ENCODE peak calls at places on chromosomes 5 and 9, in ten cellular contexts. S, G, K, Q, N, X, D, H, O and F are unnamed samples.

GRCh38 chr9:36900136-36900855 is 133.8 kb downstream of the PAX5 start:
- DNase-seq in S (no peak), G (peak), K (no peak), Q (no peak), N (no peak), X (no peak), D (no peak), H (no peak), O (no peak), F (no peak)

GRCh38 chr5:177435847-177436536 is 9.5 kb downstream of the GRK6 start:
- DNase-seq in S (no peak), G (no peak), K (no peak), Q (no peak), N (no peak), X (no peak), D (no peak), H (no peak), O (no peak), F (no peak)

GRCh38 chr9:136996361-136997281 is at the start of gene CLIC3:
- DNase-seq in S (peak), G (peak), K (no peak), Q (peak), N (no peak), X (peak), D (peak), H (no peak), O (no peak), F (peak)

GRCh38 chr5:139903805-139904565 is 108.4 kb downstream of the PSD2 start:
- DNase-seq in S (no peak), G (peak), K (no peak), Q (peak), N (no peak), X (no peak), D (peak), H (peak), O (peak), F (peak)

GRCh38 chr9:95511952-95512750 is 4.6 kb downstream of the PTCH1 start:
- DNase-seq in S (no peak), G (peak), K (peak), Q (peak), N (no peak), X (no peak), D (peak), H (no peak), O (no peak), F (no peak)

GRCh38 chr9:93592389-93593021 is 16.1 kb downstream of the PHF2 start:
- DNase-seq in S (no peak), G (peak), K (no peak), Q (peak), N (no peak), X (no peak), D (no peak), H (no peak), O (no peak), F (no peak)

GRCh38 chr5:132771559-132771998 is 5.5 kb downstream of the SEPTIN8 start:
- DNase-seq in S (no peak), G (peak), K (peak), Q (peak), N (peak), X (no peak), D (no peak), H (no peak), O (no peak), F (peak)

GRCh38 chr5:176846335-176847140 is 36.2 kb downstream of the UNC5A start:
- DNase-seq in S (no peak), G (no peak), K (peak), Q (no peak), N (no peak), X (no peak), D (peak), H (no peak), O (no peak), F (no peak)

GRCh38 chr9:77449177-77450092 is 198.7 kb downstream of the GNA14 start:
- DNase-seq in S (no peak), G (no peak), K (no peak), Q (no peak), N (no peak), X (no peak), D (no peak), H (no peak), O (no peak), F (no peak)

GRCh38 chr5:32241034-32241783 is 67.1 kb upstream of the GOLPH3 start:
- DNase-seq in S (no peak), G (no peak), K (no peak), Q (no peak), N (no peak), X (no peak), D (no peak), H (no peak), O (no peak), F (peak)

GRCh38 chr9:127214421-127215265 is 49.9 kb upstream of the GARNL3 start:
- DNase-seq in S (peak), G (peak), K (no peak), Q (peak), N (no peak), X (peak), D (peak), H (peak), O (peak), F (peak)

GRCh38 chr9:86613943-86614342 is 259.7 kb upstream of the TUT7 start:
- DNase-seq in S (no peak), G (no peak), K (no peak), Q (no peak), N (no peak), X (no peak), D (no peak), H (no peak), O (no peak), F (no peak)

GRCh38 chr5:135834639-135835529 is at the start of gene SLC25A48:
- DNase-seq in S (peak), G (peak), K (peak), Q (peak), N (no peak), X (no peak), D (peak), H (peak), O (peak), F (peak)

GRCh38 chr9:111839387-111839786 is 44.6 kb upstream of the SHOC1 start:
- DNase-seq in S (no peak), G (no peak), K (no peak), Q (no peak), N (no peak), X (peak), D (no peak), H (peak), O (no peak), F (no peak)

GRCh38 chr5:111016801-111017200 is 54.7 kb upstream of the TSLP start:
- DNase-seq in S (no peak), G (no peak), K (no peak), Q (no peak), N (no peak), X (no peak), D (no peak), H (no peak), O (no peak), F (no peak)

GRCh38 chr5:135511858-135512257 is 23.9 kb downstream of the NEUROG1 start:
- DNase-seq in S (no peak), G (no peak), K (no peak), Q (no peak), N (no peak), X (no peak), D (no peak), H (no peak), O (no peak), F (no peak)

GRCh38 chr5:124634228-124634819 is 112.1 kb downstream of the ZNF608 start:
- DNase-seq in S (no peak), G (no peak), K (no peak), Q (no peak), N (no peak), X (no peak), D (no peak), H (no peak), O (no peak), F (no peak)

GRCh38 chr9:123354806-123355508 is 1.0 kb upstream of the CRB2 start:
- DNase-seq in S (no peak), G (no peak), K (no peak), Q (no peak), N (no peak), X (peak), D (no peak), H (no peak), O (no peak), F (no peak)

GRCh38 chr5:180126716-180127681 is 55.4 kb upstream of the RNF130 start:
- DNase-seq in S (peak), G (peak), K (no peak), Q (peak), N (no peak), X (no peak), D (peak), H (peak), O (no peak), F (peak)

GRCh38 chr5:178861627-178862026 is 1.9 kb downstream of the ZNF354B start:
- DNase-seq in S (no peak), G (no peak), K (no peak), Q (no peak), N (no peak), X (no peak), D (no peak), H (no peak), O (no peak), F (no peak)

GRCh38 chr5:178854284-178854683 is 5.5 kb upstream of the ZNF354B start:
- DNase-seq in S (no peak), G (no peak), K (no peak), Q (no peak), N (no peak), X (no peak), D (no peak), H (no peak), O (no peak), F (no peak)

DNA sequence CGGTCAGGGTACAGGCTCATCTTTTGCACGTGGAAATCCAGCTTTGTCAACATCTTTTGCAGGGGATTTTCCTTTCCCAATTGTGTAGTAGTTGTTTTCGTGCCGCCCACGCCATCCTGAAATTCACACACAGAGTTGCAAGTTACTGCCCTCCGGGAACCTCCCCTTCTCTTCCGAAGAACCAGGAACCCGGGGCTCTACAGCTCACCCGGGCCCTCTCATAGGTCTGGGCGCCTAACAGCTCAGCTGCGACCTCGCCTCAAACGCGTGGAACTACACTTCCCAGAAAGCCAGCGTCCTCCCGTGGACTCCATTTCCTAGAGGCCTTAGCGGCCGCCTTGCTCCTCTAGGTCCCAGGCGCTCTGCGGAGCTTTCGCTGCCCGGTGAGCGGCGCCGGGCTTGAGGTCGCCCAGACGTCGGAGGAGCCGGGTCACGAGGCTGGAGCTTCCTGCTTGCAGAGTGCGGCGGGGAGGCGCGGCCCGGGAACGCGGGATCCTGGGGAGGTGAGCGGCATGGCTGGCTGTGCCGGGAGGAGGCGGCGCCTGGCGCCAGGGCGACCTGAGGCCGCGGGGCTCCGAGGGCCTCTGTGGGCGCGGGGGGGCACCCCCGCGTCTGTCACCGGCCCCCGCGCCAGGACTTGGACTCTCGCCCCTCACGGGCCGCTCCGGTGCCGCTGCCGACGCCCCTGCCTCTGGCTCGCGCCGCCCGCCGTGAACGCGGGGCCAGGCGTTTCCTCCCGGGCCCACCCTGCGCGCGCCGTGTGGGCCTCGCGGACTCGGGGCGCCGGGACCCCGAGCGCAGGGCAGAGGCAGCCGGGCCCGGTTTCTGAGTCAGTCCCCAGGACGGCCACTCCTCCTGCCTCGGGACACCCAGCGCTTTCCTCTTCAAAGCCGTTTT is at the start of gene ZNF354B:
- DNase-seq in S (peak), G (peak), K (peak), Q (peak), N (peak), X (peak), D (peak), H (peak), O (peak), F (peak)
- TF ChIP-seq CTCF in S (no peak), G (no peak), K (no peak), Q (no peak), N (no peak), X (peak), D (peak), H (no peak), O (peak), F (no peak)

GRCh38 chr5:43225649-43226245 is 33.7 kb downstream of the NIM1K start:
- DNase-seq in S (no peak), G (no peak), K (no peak), Q (no peak), N (no peak), X (no peak), D (no peak), H (no peak), O (no peak), F (no peak)

GRCh38 chr5:43231977-43232376 is 40.0 kb downstream of the NIM1K start:
- DNase-seq in S (peak), G (peak), K (no peak), Q (peak), N (no peak), X (no peak), D (peak), H (no peak), O (peak), F (no peak)

GRCh38 chr5:43232943-43233833 is 41.2 kb downstream of the NIM1K start:
- DNase-seq in S (no peak), G (no peak), K (no peak), Q (no peak), N (no peak), X (peak), D (no peak), H (no peak), O (no peak), F (peak)

GRCh38 chr5:43227655-43228054 is 35.6 kb downstream of the NIM1K start:
- DNase-seq in S (no peak), G (no peak), K (no peak), Q (no peak), N (no peak), X (no peak), D (no peak), H (no peak), O (no peak), F (no peak)
- TF ChIP-seq CTCF in S (no peak), G (peak), K (peak), Q (peak), N (peak), X (peak), D (peak), H (peak), O (peak), F (no peak)

GRCh38 chr5:170387775-170388174 is 1.4 kb downstream of the KCNMB1 start:
- DNase-seq in S (no peak), G (no peak), K (no peak), Q (no peak), N (no peak), X (no peak), D (no peak), H (no peak), O (no peak), F (peak)
- TF ChIP-seq CTCF in S (no peak), G (no peak), K (no peak), Q (no peak), N (no peak), X (no peak), D (no peak), H (no peak), O (no peak), F (no peak)

DNA sequence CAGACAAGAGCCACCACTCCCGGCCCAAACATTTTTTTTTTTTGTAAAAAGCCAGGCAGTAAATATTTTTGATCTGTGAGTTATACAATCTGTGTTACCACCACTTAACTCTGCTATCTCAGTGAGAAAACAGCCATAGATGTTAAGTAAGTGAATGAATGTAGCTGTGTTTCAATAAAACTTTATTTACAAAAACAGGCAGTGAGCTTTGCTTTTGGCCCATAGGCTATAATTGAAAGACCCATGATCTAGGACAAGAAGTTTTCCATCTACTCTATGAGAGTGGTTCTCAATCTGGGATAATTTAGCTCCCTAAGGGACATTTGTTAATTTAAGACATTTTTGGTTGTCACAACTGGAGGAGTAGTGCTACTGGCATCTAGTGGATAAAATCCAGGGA is 91.0 kb downstream of the TMC1 start:
- DNase-seq in S (no peak), G (no peak), K (no peak), Q (no peak), N (no peak), X (no peak), D (no peak), H (no peak), O (no peak), F (no peak)
- TF ChIP-seq CTCF in S (no peak), G (no peak), K (no peak), Q (no peak), N (no peak), X (no peak), D (no peak), H (no peak), O (no peak), F (no peak)

GRCh38 chr9:69207503-69207902 is 33.4 kb downstream of the TJP2 start:
- DNase-seq in S (no peak), G (peak), K (peak), Q (no peak), N (no peak), X (no peak), D (no peak), H (no peak), O (no peak), F (peak)
- TF ChIP-seq CTCF in S (no peak), G (peak), K (no peak), Q (no peak), N (no peak), X (no peak), D (no peak), H (no peak), O (no peak), F (no peak)

GRCh38 chr5:102532126-102532525 is 33.3 kb upstream of the SLCO6A1 start:
- DNase-seq in S (no peak), G (no peak), K (peak), Q (no peak), N (peak), X (no peak), D (no peak), H (no peak), O (no peak), F (no peak)

GRCh38 chr5:102537011-102537410 is 38.2 kb upstream of the SLCO6A1 start:
- DNase-seq in S (no peak), G (no peak), K (no peak), Q (no peak), N (no peak), X (no peak), D (no peak), H (no peak), O (no peak), F (no peak)

GRCh38 chr5:102540251-102540812 is 41.5 kb upstream of the SLCO6A1 start:
- DNase-seq in S (no peak), G (no peak), K (no peak), Q (no peak), N (no peak), X (no peak), D (no peak), H (no peak), O (no peak), F (no peak)

GRCh38 chr5:102539598-102539997 is 40.8 kb upstream of the SLCO6A1 start:
- DNase-seq in S (no peak), G (no peak), K (no peak), Q (no peak), N (no peak), X (no peak), D (no peak), H (no peak), O (no peak), F (no peak)

GRCh38 chr5:102536323-102536928 is 37.6 kb upstream of the SLCO6A1 start:
- DNase-seq in S (no peak), G (no peak), K (no peak), Q (no peak), N (no peak), X (no peak), D (no peak), H (peak), O (no peak), F (no peak)
- TF ChIP-seq CTCF in S (no peak), G (no peak), K (peak), Q (no peak), N (peak), X (peak), D (peak), H (peak), O (peak), F (no peak)

DNA sequence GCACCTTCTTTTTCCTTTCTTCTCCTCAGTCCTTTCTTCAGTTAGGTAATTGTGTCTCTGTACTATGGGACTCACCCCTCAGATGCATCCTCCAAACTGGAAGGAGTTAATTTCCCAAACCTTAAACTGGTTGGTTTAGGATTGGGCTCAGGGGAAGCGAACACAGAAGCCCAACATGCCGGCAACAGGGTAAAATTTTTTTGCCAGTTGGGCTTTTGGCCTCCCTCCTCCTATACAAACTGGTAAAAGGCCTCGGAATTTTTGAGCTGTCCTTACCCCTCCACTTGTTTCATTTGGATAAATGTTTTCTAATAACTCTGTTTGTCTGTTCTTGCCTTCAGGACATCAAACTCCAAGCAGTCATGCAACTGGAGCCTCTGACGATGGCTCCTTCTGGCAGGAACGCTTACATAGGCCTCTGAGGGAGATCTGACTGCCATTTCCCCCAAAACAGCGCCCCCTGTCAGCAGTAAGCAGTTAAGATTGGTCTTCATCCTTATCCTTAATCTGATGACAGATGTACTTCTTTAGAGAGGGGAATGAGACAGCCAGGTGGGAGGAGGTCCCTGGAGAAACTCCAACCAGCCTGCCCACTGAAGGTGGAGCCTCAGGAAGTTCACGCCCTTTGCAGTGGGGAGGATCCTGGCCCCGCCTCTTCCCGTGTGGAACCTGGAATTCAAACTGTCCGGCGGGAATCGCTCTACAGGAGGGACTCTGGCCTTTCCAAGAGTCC is 57.8 kb upstream of the SPINK5 start:
- DNase-seq in S (no peak), G (peak), K (no peak), Q (peak), N (no peak), X (no peak), D (peak), H (no peak), O (no peak), F (no peak)
- TF ChIP-seq CTCF in S (no peak), G (peak), K (no peak), Q (peak), N (no peak), X (no peak), D (peak), H (no peak), O (no peak), F (no peak)

GRCh38 chr5:168073311-168073710 is 218.1 kb upstream of the WWC1 start:
- DNase-seq in S (no peak), G (no peak), K (no peak), Q (no peak), N (no peak), X (no peak), D (no peak), H (no peak), O (no peak), F (no peak)

GRCh38 chr5:168072665-168073064 is 218.8 kb upstream of the WWC1 start:
- DNase-seq in S (no peak), G (no peak), K (no peak), Q (no peak), N (no peak), X (no peak), D (no peak), H (no peak), O (no peak), F (no peak)

GRCh38 chr5:168073991-168074800 is 217.2 kb upstream of the WWC1 start:
- DNase-seq in S (no peak), G (no peak), K (peak), Q (no peak), N (no peak), X (no peak), D (no peak), H (no peak), O (no peak), F (no peak)

GRCh38 chr5:168075387-168075786 is 216.1 kb upstream of the WWC1 start:
- DNase-seq in S (no peak), G (no peak), K (peak), Q (no peak), N (no peak), X (no peak), D (no peak), H (no peak), O (no peak), F (no peak)

GRCh38 chr5:168076561-168076991 is 214.9 kb upstream of the WWC1 start:
- DNase-seq in S (no peak), G (peak), K (peak), Q (peak), N (no peak), X (peak), D (peak), H (no peak), O (peak), F (peak)
- TF ChIP-seq CTCF in S (no peak), G (peak), K (peak), Q (peak), N (no peak), X (peak), D (peak), H (peak), O (peak), F (no peak)